ENCODE peak calls at places on chromosomes 1 and 21, in ten cellular contexts. J, V, D, S, X, R, B, G, U and A are unnamed samples.
A peak's percentile ranks its signal among the peaks of the same experiment; 100 is the strongest.

GRCh38 chr1:115230281-115230680 is 107.8 kb downstream of the NGF start:
- DNase-seq in J (no peak), V (no peak), D (no peak), S (no peak), X (no peak), R (no peak), B (peak; percentile 80), G (no peak), U (no peak), A (peak; percentile 34)

GRCh38 chr1:87402192-87403046 is 73.7 kb downstream of the LMO4 start:
- DNase-seq in J (no peak), V (no peak), D (no peak), S (peak; percentile 81), X (no peak), R (no peak), B (peak; percentile 79), G (no peak), U (peak; percentile 47), A (no peak)

GRCh38 chr1:116504308-116505156 is 66.3 kb downstream of the CD58 start:
- DNase-seq in J (peak; percentile 82), V (no peak), D (no peak), S (peak; percentile 62), X (no peak), R (peak; percentile 67), B (peak; percentile 79), G (peak; percentile 85), U (no peak), A (no peak)

GRCh38 chr1:209490013-209490412 is 93.5 kb upstream of the CAMK1G start:
- DNase-seq in J (no peak), V (no peak), D (no peak), S (peak; percentile 25), X (peak; percentile 60), R (no peak), B (peak; percentile 82), G (no peak), U (no peak), A (no peak)

GRCh38 chr1:12643079-12643478 is 806 bp upstream of the AADACL4 start:
- DNase-seq in J (no peak), V (no peak), D (no peak), S (no peak), X (no peak), R (no peak), B (no peak), G (no peak), U (no peak), A (no peak)

GRCh38 chr1:49626474-49626873 is 397.3 kb downstream of the AGBL4 start:
- DNase-seq in J (no peak), V (no peak), D (no peak), S (no peak), X (no peak), R (no peak), B (peak; percentile 21), G (no peak), U (no peak), A (no peak)

GRCh38 chr1:239909894-239910293 is 181.8 kb upstream of the FMN2 start:
- DNase-seq in J (no peak), V (no peak), D (no peak), S (peak; percentile 75), X (no peak), R (peak; percentile 23), B (no peak), G (no peak), U (no peak), A (no peak)

GRCh38 chr1:39395357-39395831 is 96.0 kb upstream of the BMP8A start:
- DNase-seq in J (no peak), V (peak; percentile 77), D (no peak), S (peak; percentile 90), X (no peak), R (no peak), B (peak; percentile 72), G (no peak), U (no peak), A (peak; percentile 30)

GRCh38 chr1:29179641-29180184 is 2.0 kb downstream of the SRSF4 start:
- DNase-seq in J (no peak), V (no peak), D (no peak), S (no peak), X (no peak), R (no peak), B (no peak), G (no peak), U (no peak), A (no peak)

GRCh38 chr1:159923203-159924024 is 1.9 kb downstream of the TAGLN2 start:
- DNase-seq in J (peak; percentile 93), V (no peak), D (peak; percentile 95), S (peak; percentile 83), X (peak; percentile 83), R (peak; percentile 92), B (peak; percentile 82), G (peak; percentile 94), U (peak; percentile 69), A (peak; percentile 94)

GRCh38 chr1:230836347-230836746 is 32.0 kb downstream of the C1orf198 start:
- DNase-seq in J (no peak), V (no peak), D (no peak), S (no peak), X (no peak), R (no peak), B (no peak), G (no peak), U (no peak), A (no peak)

GRCh38 chr21:25330266-25330665 is 277.0 kb downstream of the MRPL39 start:
- DNase-seq in J (no peak), V (no peak), D (no peak), S (peak; percentile 61), X (no peak), R (no peak), B (peak; percentile 25), G (no peak), U (no peak), A (no peak)

GRCh38 chr1:12811409-12811784 is 19.8 kb downstream of the PRAMEF11 start:
- DNase-seq in J (no peak), V (no peak), D (no peak), S (no peak), X (no peak), R (no peak), B (peak; percentile 20), G (no peak), U (no peak), A (no peak)

GRCh38 chr1:41661428-41662060 is 177.1 kb upstream of the EDN2 start:
- DNase-seq in J (peak; percentile 76), V (no peak), D (no peak), S (no peak), X (peak; percentile 25), R (no peak), B (no peak), G (no peak), U (peak; percentile 57), A (no peak)

GRCh38 chr1:20725189-20726106 is 7.1 kb downstream of the SH2D5 start:
- DNase-seq in J (no peak), V (no peak), D (no peak), S (peak; percentile 92), X (no peak), R (no peak), B (peak; percentile 58), G (peak; percentile 62), U (no peak), A (no peak)

GRCh38 chr1:2518528-2518927 is 7.9 kb downstream of the PANK4 start:
- DNase-seq in J (no peak), V (no peak), D (no peak), S (no peak), X (no peak), R (no peak), B (no peak), G (no peak), U (no peak), A (no peak)

GRCh38 chr1:39902121-39902807 is 547 bp upstream of the MYCL start:
- DNase-seq in J (peak; percentile 82), V (peak; percentile 70), D (peak; percentile 83), S (peak; percentile 26), X (peak; percentile 94), R (peak; percentile 92), B (peak; percentile 78), G (peak; percentile 71), U (peak; percentile 75), A (peak; percentile 88)

GRCh38 chr1:111989531-111990025 is at the start of gene KCND3:
- DNase-seq in J (peak; percentile 84), V (no peak), D (no peak), S (peak; percentile 3), X (peak; percentile 42), R (peak; percentile 28), B (no peak), G (no peak), U (no peak), A (peak; percentile 19)

GRCh38 chr1:26419494-26419893 is 8.9 kb downstream of the LIN28A start:
- DNase-seq in J (no peak), V (no peak), D (no peak), S (no peak), X (no peak), R (no peak), B (no peak), G (no peak), U (no peak), A (no peak)
- H3K4me3 ChIP-seq in J (no peak overlapping the region), V (no peak overlapping the region), D (no peak overlapping the region), S (no peak overlapping the region), X (peak overlapping the region; percentile 43), R (no peak overlapping the region), B (no peak overlapping the region), G (no peak overlapping the region), U (no peak overlapping the region), A (no peak overlapping the region)

DNA sequence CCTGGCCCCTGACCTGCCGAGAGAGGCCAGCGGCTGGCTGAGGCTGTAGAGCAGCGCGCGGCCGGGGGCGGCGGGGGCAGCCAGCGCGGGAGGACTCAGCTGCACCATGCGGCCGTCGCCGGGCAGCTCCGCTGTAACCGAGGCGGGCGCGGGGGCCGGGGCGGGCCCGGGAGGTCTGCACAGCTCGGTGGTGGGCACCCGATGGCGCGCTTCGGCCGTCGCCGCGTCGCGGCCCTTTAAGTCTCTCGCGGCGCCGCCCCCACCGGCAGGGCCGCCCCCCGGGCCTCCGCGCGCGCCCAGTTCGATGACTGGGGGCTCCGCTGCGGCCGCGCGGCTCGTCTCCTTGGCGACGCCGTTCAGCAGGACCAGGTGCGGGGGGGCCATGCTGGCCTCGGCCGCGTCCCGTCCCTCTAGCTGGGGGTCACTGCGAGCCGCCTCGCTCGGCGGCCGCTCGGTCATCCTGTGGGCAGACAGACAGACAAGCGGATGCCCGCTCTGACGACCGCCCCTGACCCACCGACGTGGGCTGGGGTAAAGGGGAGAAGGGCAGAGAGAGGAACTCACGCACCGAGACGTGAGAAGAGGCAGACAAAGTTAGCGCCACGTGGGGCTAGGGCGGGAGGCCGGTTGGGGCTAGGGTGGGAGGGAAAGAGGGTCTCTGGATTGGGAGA is 6.5 kb downstream of the TAL1 start:
- DNase-seq in J (no peak), V (no peak), D (no peak), S (no peak), X (peak; percentile 36), R (no peak), B (no peak), G (no peak), U (no peak), A (no peak)
- H3K27ac ChIP-seq in J (no peak overlapping the region), V (no peak overlapping the region), D (no peak overlapping the region), S (no peak overlapping the region), X (no peak overlapping the region), R (no peak overlapping the region), B (no peak overlapping the region), G (no peak overlapping the region), U (no peak overlapping the region), A (no peak overlapping the region)

GRCh38 chr1:1061682-1062363 is 12.3 kb downstream of the RNF223 start:
- DNase-seq in J (no peak), V (no peak), D (no peak), S (no peak), X (no peak), R (no peak), B (peak; percentile 49), G (no peak), U (no peak), A (no peak)
- H3K4me3 ChIP-seq in J (no peak overlapping the region), V (no peak overlapping the region), D (no peak overlapping the region), S (no peak overlapping the region), X (no peak overlapping the region), R (no peak overlapping the region), B (peak overlapping the region; percentile 61), G (no peak overlapping the region), U (no peak overlapping the region), A (no peak overlapping the region)

GRCh38 chr1:108670131-108670773 is 9.4 kb upstream of the HENMT1 start:
- DNase-seq in J (no peak), V (no peak), D (no peak), S (no peak), X (no peak), R (no peak), B (no peak), G (no peak), U (no peak), A (no peak)
- H3K27ac ChIP-seq in J (no peak overlapping the region), V (no peak overlapping the region), D (no peak overlapping the region), S (no peak overlapping the region), X (no peak overlapping the region), R (no peak overlapping the region), B (no peak overlapping the region), G (no peak overlapping the region), U (no peak overlapping the region), A (no peak overlapping the region)